ENCODE peak calls at places on chromosomes 3 and 15, in eight cellular contexts. One of them, this sample, is unnamed.
A peak's percentile ranks its signal among the peaks of the same experiment; 100 is the strongest.

GRCh38 chr3:106542101-106542769 is 673.4 kb upstream of the CBLB start:
- DNase-seq in CD4-positive, alpha-beta memory T cell: no peak
- DNase-seq in stimulated activated CD4-positive, alpha-beta T cell treated with anti-CD3 and anti-CD28 coated beads, Interleukin-4, amount 100 ng/mL, for 1 hour: no peak
- DNase-seq in activated effector memory CD4-positive, alpha-beta T cell treated with Interleukin-2 at 50 U/mL for 16 hours: no peak
- DNase-seq in Right ventricle myocardium inferior: no peak
- DNase-seq in epithelial cell of esophagus: peak; percentile 12
- DNase-seq in T-cell: no peak
- DNase-seq in globus pallidus: no peak
- DNase-seq in this sample: no peak

GRCh38 chr3:119323401-119324107 is 29.4 kb downstream of the ARHGAP31 start:
- DNase-seq in CD4-positive, alpha-beta memory T cell: no peak
- DNase-seq in activated effector memory CD4-positive, alpha-beta T cell treated with Interleukin-2 at 50 U/mL for 16 hours: no peak
- DNase-seq in epithelial cell of esophagus: peak; percentile 37
- DNase-seq in globus pallidus: no peak
- DNase-seq in Right ventricle myocardium inferior: no peak
- DNase-seq in stimulated activated CD4-positive, alpha-beta T cell treated with anti-CD3 and anti-CD28 coated beads, Interleukin-4, amount 100 ng/mL, for 1 hour: peak; percentile 42
- DNase-seq in T-cell: no peak
- DNase-seq in this sample: no peak

GRCh38 chr15:77504310-77504709 is 83.6 kb downstream of the HMG20A start:
- DNase-seq in CD4-positive, alpha-beta memory T cell: no peak
- DNase-seq in activated effector memory CD4-positive, alpha-beta T cell treated with Interleukin-2 at 50 U/mL for 16 hours: no peak
- DNase-seq in Right ventricle myocardium inferior: no peak
- DNase-seq in T-cell: no peak
- DNase-seq in epithelial cell of esophagus: no peak
- DNase-seq in stimulated activated CD4-positive, alpha-beta T cell treated with anti-CD3 and anti-CD28 coated beads, Interleukin-4, amount 100 ng/mL, for 1 hour: no peak
- DNase-seq in globus pallidus: peak; percentile 33
- DNase-seq in this sample: peak; percentile 14

GRCh38 chr15:43105077-43105769 is 615 bp downstream of the UBR1 start:
- DNase-seq in stimulated activated CD4-positive, alpha-beta T cell treated with anti-CD3 and anti-CD28 coated beads, Interleukin-4, amount 100 ng/mL, for 1 hour: no peak
- DNase-seq in Right ventricle myocardium inferior: no peak
- DNase-seq in T-cell: peak; percentile 27
- DNase-seq in CD4-positive, alpha-beta memory T cell: no peak
- DNase-seq in globus pallidus: peak; percentile 12
- DNase-seq in epithelial cell of esophagus: peak; percentile 41
- DNase-seq in activated effector memory CD4-positive, alpha-beta T cell treated with Interleukin-2 at 50 U/mL for 16 hours: no peak
- DNase-seq in this sample: peak; percentile 26

GRCh38 chr15:72227192-72227586 is 3.8 kb downstream of the PKM start:
- DNase-seq in CD4-positive, alpha-beta memory T cell: peak; percentile 7
- DNase-seq in globus pallidus: peak; percentile 8
- DNase-seq in epithelial cell of esophagus: peak; percentile 95
- DNase-seq in Right ventricle myocardium inferior: no peak
- DNase-seq in activated effector memory CD4-positive, alpha-beta T cell treated with Interleukin-2 at 50 U/mL for 16 hours: no peak
- DNase-seq in stimulated activated CD4-positive, alpha-beta T cell treated with anti-CD3 and anti-CD28 coated beads, Interleukin-4, amount 100 ng/mL, for 1 hour: peak; percentile 45
- DNase-seq in T-cell: no peak
- DNase-seq in this sample: peak; percentile 32

GRCh38 chr3:70358978-70359580 is 46.6 kb upstream of the MDFIC2 start:
- DNase-seq in epithelial cell of esophagus: peak; percentile 57
- DNase-seq in stimulated activated CD4-positive, alpha-beta T cell treated with anti-CD3 and anti-CD28 coated beads, Interleukin-4, amount 100 ng/mL, for 1 hour: no peak
- DNase-seq in T-cell: no peak
- DNase-seq in CD4-positive, alpha-beta memory T cell: no peak
- DNase-seq in Right ventricle myocardium inferior: no peak
- DNase-seq in activated effector memory CD4-positive, alpha-beta T cell treated with Interleukin-2 at 50 U/mL for 16 hours: no peak
- DNase-seq in globus pallidus: peak; percentile 65
- DNase-seq in this sample: peak; percentile 2

GRCh38 chr3:142447308-142447851 is 457 bp downstream of the XRN1 start:
- DNase-seq in globus pallidus: peak; percentile 47
- DNase-seq in activated effector memory CD4-positive, alpha-beta T cell treated with Interleukin-2 at 50 U/mL for 16 hours: peak; percentile 19
- DNase-seq in epithelial cell of esophagus: peak; percentile 43
- DNase-seq in T-cell: peak; percentile 30
- DNase-seq in CD4-positive, alpha-beta memory T cell: peak; percentile 53
- DNase-seq in Right ventricle myocardium inferior: no peak
- DNase-seq in stimulated activated CD4-positive, alpha-beta T cell treated with anti-CD3 and anti-CD28 coated beads, Interleukin-4, amount 100 ng/mL, for 1 hour: peak; percentile 32
- DNase-seq in this sample: peak; percentile 34

GRCh38 chr15:88234711-88235110 is 21.8 kb downstream of the NTRK3 start:
- DNase-seq in epithelial cell of esophagus: no peak
- DNase-seq in stimulated activated CD4-positive, alpha-beta T cell treated with anti-CD3 and anti-CD28 coated beads, Interleukin-4, amount 100 ng/mL, for 1 hour: no peak
- DNase-seq in T-cell: no peak
- DNase-seq in globus pallidus: no peak
- DNase-seq in CD4-positive, alpha-beta memory T cell: no peak
- DNase-seq in activated effector memory CD4-positive, alpha-beta T cell treated with Interleukin-2 at 50 U/mL for 16 hours: no peak
- DNase-seq in Right ventricle myocardium inferior: no peak
- DNase-seq in this sample: no peak

GRCh38 chr15:74383695-74384565 is 16.5 kb upstream of the CYP11A1 start:
- DNase-seq in globus pallidus: no peak
- DNase-seq in CD4-positive, alpha-beta memory T cell: no peak
- DNase-seq in T-cell: no peak
- DNase-seq in activated effector memory CD4-positive, alpha-beta T cell treated with Interleukin-2 at 50 U/mL for 16 hours: no peak
- DNase-seq in Right ventricle myocardium inferior: no peak
- DNase-seq in epithelial cell of esophagus: peak; percentile 98
- DNase-seq in stimulated activated CD4-positive, alpha-beta T cell treated with anti-CD3 and anti-CD28 coated beads, Interleukin-4, amount 100 ng/mL, for 1 hour: peak; percentile 76
- DNase-seq in this sample: no peak

GRCh38 chr3:99467420-99467819 is 171.0 kb upstream of the COL8A1 start:
- DNase-seq in activated effector memory CD4-positive, alpha-beta T cell treated with Interleukin-2 at 50 U/mL for 16 hours: no peak
- DNase-seq in stimulated activated CD4-positive, alpha-beta T cell treated with anti-CD3 and anti-CD28 coated beads, Interleukin-4, amount 100 ng/mL, for 1 hour: no peak
- DNase-seq in T-cell: no peak
- DNase-seq in CD4-positive, alpha-beta memory T cell: no peak
- DNase-seq in epithelial cell of esophagus: no peak
- DNase-seq in globus pallidus: no peak
- DNase-seq in Right ventricle myocardium inferior: no peak
- DNase-seq in this sample: no peak

GRCh38 chr15:39084683-39085530 is 496.0 kb upstream of the THBS1 start:
- DNase-seq in stimulated activated CD4-positive, alpha-beta T cell treated with anti-CD3 and anti-CD28 coated beads, Interleukin-4, amount 100 ng/mL, for 1 hour: no peak
- DNase-seq in CD4-positive, alpha-beta memory T cell: no peak
- DNase-seq in globus pallidus: no peak
- DNase-seq in Right ventricle myocardium inferior: peak; percentile 67
- DNase-seq in activated effector memory CD4-positive, alpha-beta T cell treated with Interleukin-2 at 50 U/mL for 16 hours: no peak
- DNase-seq in epithelial cell of esophagus: peak; percentile 28
- DNase-seq in T-cell: no peak
- DNase-seq in this sample: peak; percentile 60

GRCh38 chr3:167736264-167736787 is 805 bp downstream of the SERPINI1 start:
- DNase-seq in CD4-positive, alpha-beta memory T cell: no peak
- DNase-seq in activated effector memory CD4-positive, alpha-beta T cell treated with Interleukin-2 at 50 U/mL for 16 hours: no peak
- DNase-seq in Right ventricle myocardium inferior: no peak
- DNase-seq in stimulated activated CD4-positive, alpha-beta T cell treated with anti-CD3 and anti-CD28 coated beads, Interleukin-4, amount 100 ng/mL, for 1 hour: no peak
- DNase-seq in T-cell: no peak
- DNase-seq in globus pallidus: no peak
- DNase-seq in epithelial cell of esophagus: no peak
- DNase-seq in this sample: no peak

GRCh38 chr3:19931767-19932188 is 2.2 kb downstream of the EFHB start:
- DNase-seq in activated effector memory CD4-positive, alpha-beta T cell treated with Interleukin-2 at 50 U/mL for 16 hours: no peak
- DNase-seq in stimulated activated CD4-positive, alpha-beta T cell treated with anti-CD3 and anti-CD28 coated beads, Interleukin-4, amount 100 ng/mL, for 1 hour: no peak
- DNase-seq in epithelial cell of esophagus: peak; percentile 37
- DNase-seq in T-cell: no peak
- DNase-seq in CD4-positive, alpha-beta memory T cell: no peak
- DNase-seq in Right ventricle myocardium inferior: no peak
- DNase-seq in globus pallidus: peak; percentile 2
- DNase-seq in this sample: no peak

GRCh38 chr3:126130081-126130855 is 46.3 kb upstream of the SLC41A3 start:
- DNase-seq in stimulated activated CD4-positive, alpha-beta T cell treated with anti-CD3 and anti-CD28 coated beads, Interleukin-4, amount 100 ng/mL, for 1 hour: no peak
- DNase-seq in Right ventricle myocardium inferior: peak; percentile 37
- DNase-seq in globus pallidus: no peak
- DNase-seq in CD4-positive, alpha-beta memory T cell: no peak
- DNase-seq in T-cell: no peak
- DNase-seq in epithelial cell of esophagus: no peak
- DNase-seq in activated effector memory CD4-positive, alpha-beta T cell treated with Interleukin-2 at 50 U/mL for 16 hours: no peak
- DNase-seq in this sample: peak; percentile 39

GRCh38 chr3:130687327-130687726 is 59.3 kb downstream of the PIK3R4 start:
- DNase-seq in activated effector memory CD4-positive, alpha-beta T cell treated with Interleukin-2 at 50 U/mL for 16 hours: no peak
- DNase-seq in Right ventricle myocardium inferior: no peak
- DNase-seq in T-cell: no peak
- DNase-seq in CD4-positive, alpha-beta memory T cell: no peak
- DNase-seq in epithelial cell of esophagus: no peak
- DNase-seq in stimulated activated CD4-positive, alpha-beta T cell treated with anti-CD3 and anti-CD28 coated beads, Interleukin-4, amount 100 ng/mL, for 1 hour: no peak
- DNase-seq in globus pallidus: no peak
- DNase-seq in this sample: no peak

GRCh38 chr15:61715082-61715481 is 345.2 kb downstream of the VPS13C start:
- DNase-seq in CD4-positive, alpha-beta memory T cell: no peak
- DNase-seq in activated effector memory CD4-positive, alpha-beta T cell treated with Interleukin-2 at 50 U/mL for 16 hours: no peak
- DNase-seq in epithelial cell of esophagus: no peak
- DNase-seq in T-cell: no peak
- DNase-seq in stimulated activated CD4-positive, alpha-beta T cell treated with anti-CD3 and anti-CD28 coated beads, Interleukin-4, amount 100 ng/mL, for 1 hour: no peak
- DNase-seq in globus pallidus: no peak
- DNase-seq in Right ventricle myocardium inferior: no peak
- DNase-seq in this sample: no peak

GRCh38 chr3:135051409-135051946 is 256.4 kb downstream of the EPHB1 start:
- DNase-seq in globus pallidus: no peak
- DNase-seq in CD4-positive, alpha-beta memory T cell: no peak
- DNase-seq in activated effector memory CD4-positive, alpha-beta T cell treated with Interleukin-2 at 50 U/mL for 16 hours: no peak
- DNase-seq in stimulated activated CD4-positive, alpha-beta T cell treated with anti-CD3 and anti-CD28 coated beads, Interleukin-4, amount 100 ng/mL, for 1 hour: no peak
- DNase-seq in Right ventricle myocardium inferior: no peak
- DNase-seq in epithelial cell of esophagus: no peak
- DNase-seq in T-cell: no peak
- DNase-seq in this sample: no peak

GRCh38 chr3:141605883-141606282 is 119.1 kb downstream of the RASA2 start:
- DNase-seq in globus pallidus: no peak
- DNase-seq in T-cell: no peak
- DNase-seq in Right ventricle myocardium inferior: no peak
- DNase-seq in activated effector memory CD4-positive, alpha-beta T cell treated with Interleukin-2 at 50 U/mL for 16 hours: no peak
- DNase-seq in epithelial cell of esophagus: no peak
- DNase-seq in CD4-positive, alpha-beta memory T cell: no peak
- DNase-seq in stimulated activated CD4-positive, alpha-beta T cell treated with anti-CD3 and anti-CD28 coated beads, Interleukin-4, amount 100 ng/mL, for 1 hour: no peak
- DNase-seq in this sample: no peak

GRCh38 chr3:47228088-47228487 is 54.5 kb downstream of the KIF9 start:
- DNase-seq in T-cell: no peak
- DNase-seq in activated effector memory CD4-positive, alpha-beta T cell treated with Interleukin-2 at 50 U/mL for 16 hours: no peak
- DNase-seq in globus pallidus: no peak
- DNase-seq in stimulated activated CD4-positive, alpha-beta T cell treated with anti-CD3 and anti-CD28 coated beads, Interleukin-4, amount 100 ng/mL, for 1 hour: no peak
- DNase-seq in epithelial cell of esophagus: no peak
- DNase-seq in CD4-positive, alpha-beta memory T cell: no peak
- DNase-seq in Right ventricle myocardium inferior: no peak
- DNase-seq in this sample: no peak

GRCh38 chr3:42507252-42507651 is 4.8 kb downstream of the VIPR1 start:
- DNase-seq in activated effector memory CD4-positive, alpha-beta T cell treated with Interleukin-2 at 50 U/mL for 16 hours: no peak
- DNase-seq in Right ventricle myocardium inferior: no peak
- DNase-seq in CD4-positive, alpha-beta memory T cell: no peak
- DNase-seq in stimulated activated CD4-positive, alpha-beta T cell treated with anti-CD3 and anti-CD28 coated beads, Interleukin-4, amount 100 ng/mL, for 1 hour: no peak
- DNase-seq in T-cell: no peak
- DNase-seq in globus pallidus: no peak
- DNase-seq in epithelial cell of esophagus: peak; percentile 31
- DNase-seq in this sample: no peak

GRCh38 chr3:157605356-157605755 is 102.1 kb upstream of the VEPH1 start:
- DNase-seq in CD4-positive, alpha-beta memory T cell: no peak
- DNase-seq in epithelial cell of esophagus: no peak
- DNase-seq in stimulated activated CD4-positive, alpha-beta T cell treated with anti-CD3 and anti-CD28 coated beads, Interleukin-4, amount 100 ng/mL, for 1 hour: no peak
- DNase-seq in Right ventricle myocardium inferior: no peak
- DNase-seq in globus pallidus: no peak
- DNase-seq in activated effector memory CD4-positive, alpha-beta T cell treated with Interleukin-2 at 50 U/mL for 16 hours: no peak
- DNase-seq in T-cell: no peak
- DNase-seq in this sample: no peak

This sample was measured in HL-60.